ENCODE peak calls at places on chromosome 6, in seven cellular contexts. One of them, this sample, is unnamed.

GRCh38 chr6:22062807-22063408 is 233.9 kb downstream of the PRL start:
- DNase-seq in uterus: no peak
- DNase-seq in spleen: peak; percentile 74
- DNase-seq in A549: no peak
- DNase-seq in IMR-90: no peak
- DNase-seq in right lobe of liver: no peak
- DNase-seq in ovary: no peak
- DNase-seq in this sample: no peak

GRCh38 chr6:10386756-10387654 is 27.9 kb downstream of the TFAP2A start:
- DNase-seq in right lobe of liver: no peak
- DNase-seq in IMR-90: no peak
- DNase-seq in ovary: no peak
- DNase-seq in spleen: no peak
- DNase-seq in A549: no peak
- DNase-seq in uterus: no peak
- DNase-seq in this sample: no peak

GRCh38 chr6:30691208-30691872 is 556 bp upstream of the NRM start:
- DNase-seq in ovary: no peak
- DNase-seq in A549: no peak
- DNase-seq in spleen: no peak
- DNase-seq in IMR-90: no peak
- DNase-seq in uterus: no peak
- DNase-seq in right lobe of liver: no peak
- DNase-seq in this sample: no peak

GRCh38 chr6:36227379-36228344 is 31.1 kb downstream of the BRPF3 start:
- DNase-seq in spleen: no peak
- DNase-seq in A549: no peak
- DNase-seq in ovary: no peak
- DNase-seq in right lobe of liver: no peak
- DNase-seq in uterus: no peak
- DNase-seq in IMR-90: no peak
- DNase-seq in this sample: no peak

GRCh38 chr6:137430954-137431353 is 63.2 kb downstream of the OLIG3 start:
- DNase-seq in uterus: no peak
- DNase-seq in ovary: no peak
- DNase-seq in spleen: no peak
- DNase-seq in A549: no peak
- DNase-seq in right lobe of liver: no peak
- DNase-seq in IMR-90: no peak
- DNase-seq in this sample: no peak

GRCh38 chr6:2666906-2667575 is 83.7 kb downstream of the MYLK4 start:
- DNase-seq in uterus: no peak
- DNase-seq in right lobe of liver: no peak
- DNase-seq in ovary: no peak
- DNase-seq in spleen: no peak
- DNase-seq in A549: no peak
- DNase-seq in IMR-90: no peak
- DNase-seq in this sample: no peak

GRCh38 chr6:18155273-18155863 is at the start of gene KDM1B:
- DNase-seq in right lobe of liver: no peak
- DNase-seq in uterus: peak; percentile 99
- DNase-seq in A549: peak; percentile 89
- DNase-seq in IMR-90: peak; percentile 98
- DNase-seq in ovary: peak; percentile 98
- DNase-seq in spleen: peak; percentile 100
- DNase-seq in this sample: no peak

GRCh38 chr6:161246725-161247124 is 27.1 kb downstream of the AGPAT4 start:
- DNase-seq in ovary: no peak
- DNase-seq in spleen: no peak
- DNase-seq in uterus: no peak
- DNase-seq in IMR-90: peak; percentile 87
- DNase-seq in right lobe of liver: no peak
- DNase-seq in A549: no peak
- DNase-seq in this sample: peak; percentile 31

GRCh38 chr6:105667061-105667460 is 264.2 kb upstream of the PREP start:
- DNase-seq in IMR-90: no peak
- DNase-seq in ovary: no peak
- DNase-seq in spleen: no peak
- DNase-seq in A549: no peak
- DNase-seq in right lobe of liver: no peak
- DNase-seq in uterus: no peak
- DNase-seq in this sample: no peak

GRCh38 chr6:89024456-89024855 is 56.1 kb upstream of the PNRC1 start:
- DNase-seq in ovary: no peak
- DNase-seq in IMR-90: no peak
- DNase-seq in spleen: no peak
- DNase-seq in uterus: no peak
- DNase-seq in A549: no peak
- DNase-seq in right lobe of liver: no peak
- DNase-seq in this sample: no peak

GRCh38 chr6:12026120-12026519 is 14.0 kb downstream of the HIVEP1 start:
- DNase-seq in spleen: no peak
- DNase-seq in IMR-90: no peak
- DNase-seq in A549: no peak
- DNase-seq in right lobe of liver: no peak
- DNase-seq in uterus: no peak
- DNase-seq in ovary: no peak
- DNase-seq in this sample: no peak
- H3K27ac ChIP-seq in spleen: no peak overlapping the region
- H3K27ac ChIP-seq in IMR-90: no peak overlapping the region
- H3K27ac ChIP-seq in A549: no peak overlapping the region
- H3K27ac ChIP-seq in right lobe of liver: no peak overlapping the region
- H3K27ac ChIP-seq in uterus: no peak overlapping the region
- H3K27ac ChIP-seq in ovary: no peak overlapping the region
- H3K27ac ChIP-seq in this sample: no peak overlapping the region

GRCh38 chr6:155325700-155326516 is 11.6 kb upstream of the TFB1M start:
- DNase-seq in ovary: no peak
- DNase-seq in uterus: no peak
- DNase-seq in right lobe of liver: no peak
- DNase-seq in A549: no peak
- DNase-seq in IMR-90: no peak
- DNase-seq in spleen: no peak
- DNase-seq in this sample: no peak
- TF ChIP-seq POLR2A in ovary: no peak
- TF ChIP-seq POLR2A in uterus: no peak
- TF ChIP-seq POLR2A in right lobe of liver: no peak
- TF ChIP-seq POLR2A in A549: no peak
- TF ChIP-seq POLR2A in IMR-90: no peak
- TF ChIP-seq POLR2A in spleen: no peak
- TF ChIP-seq POLR2A in this sample: no peak

GRCh38 chr6:55798571-55798970 is 76.8 kb downstream of the BMP5 start:
- DNase-seq in A549: no peak
- DNase-seq in IMR-90: no peak
- DNase-seq in uterus: no peak
- DNase-seq in right lobe of liver: no peak
- DNase-seq in spleen: no peak
- DNase-seq in ovary: no peak
- DNase-seq in this sample: no peak

DNA sequence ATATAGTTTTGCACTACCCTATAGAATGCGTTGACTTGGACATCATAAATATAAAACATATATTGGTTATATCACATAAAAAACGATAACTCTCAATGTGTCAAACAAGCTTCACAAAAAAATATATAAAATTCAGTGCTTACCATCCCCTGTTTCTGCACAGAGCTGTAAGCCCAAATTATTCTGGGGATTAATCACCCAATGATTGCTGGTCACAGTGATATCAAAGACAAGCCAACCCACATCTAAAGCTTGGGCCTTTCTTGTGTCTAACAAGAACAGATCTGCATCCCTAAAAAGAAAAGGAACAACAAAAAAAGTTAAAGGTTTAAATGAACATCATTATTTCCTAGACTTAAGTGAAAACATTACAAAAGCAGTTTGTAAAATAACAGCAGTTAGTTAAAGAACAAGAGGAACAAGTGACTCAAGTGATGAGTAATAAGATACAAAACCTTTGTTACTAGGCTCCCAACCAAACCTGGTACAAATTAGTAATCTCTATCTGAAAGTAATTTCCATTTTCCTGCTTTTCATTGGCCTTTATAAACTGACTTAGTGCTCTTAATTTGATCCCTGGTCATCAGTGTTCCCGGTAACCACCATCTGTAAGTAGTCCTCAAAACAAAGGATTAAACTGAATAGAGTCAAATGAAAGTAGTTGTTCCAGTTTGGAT is 81.1 kb downstream of the BMP5 start:
- DNase-seq in uterus: no peak
- DNase-seq in A549: no peak
- DNase-seq in spleen: no peak
- DNase-seq in IMR-90: peak; percentile 70
- DNase-seq in ovary: no peak
- DNase-seq in right lobe of liver: no peak
- DNase-seq in this sample: no peak
- H3K27ac ChIP-seq in uterus: no peak overlapping the region
- H3K27ac ChIP-seq in A549: no peak overlapping the region
- H3K27ac ChIP-seq in spleen: no peak overlapping the region
- H3K27ac ChIP-seq in IMR-90: no peak overlapping the region
- H3K27ac ChIP-seq in ovary: no peak overlapping the region
- H3K27ac ChIP-seq in right lobe of liver: no peak overlapping the region
- H3K27ac ChIP-seq in this sample: no peak overlapping the region

GRCh38 chr6:72182337-72183246 is 296.2 kb downstream of the RIMS1 start:
- DNase-seq in ovary: no peak
- DNase-seq in uterus: no peak
- DNase-seq in right lobe of liver: peak; percentile 75
- DNase-seq in spleen: no peak
- DNase-seq in IMR-90: peak; percentile 24
- DNase-seq in A549: peak; percentile 2
- DNase-seq in this sample: no peak
- TF ChIP-seq POLR2A in ovary: no peak
- TF ChIP-seq POLR2A in uterus: no peak
- TF ChIP-seq POLR2A in right lobe of liver: no peak
- TF ChIP-seq POLR2A in spleen: no peak
- TF ChIP-seq POLR2A in IMR-90: no peak
- TF ChIP-seq POLR2A in A549: no peak
- TF ChIP-seq POLR2A in this sample: no peak

GRCh38 chr6:52545050-52545843 is 31.6 kb downstream of the TRAM2 start:
- DNase-seq in A549: no peak
- DNase-seq in IMR-90: peak; percentile 44
- DNase-seq in ovary: no peak
- DNase-seq in spleen: no peak
- DNase-seq in right lobe of liver: no peak
- DNase-seq in uterus: no peak
- DNase-seq in this sample: no peak
- H3K27ac ChIP-seq in A549: peak overlapping the region; percentile 80
- H3K27ac ChIP-seq in IMR-90: peak overlapping the region; percentile 79
- H3K27ac ChIP-seq in ovary: peak overlapping the region; percentile 64
- H3K27ac ChIP-seq in spleen: no peak overlapping the region
- H3K27ac ChIP-seq in right lobe of liver: peak overlapping the region; percentile 47
- H3K27ac ChIP-seq in uterus: peak overlapping the region; percentile 56
- H3K27ac ChIP-seq in this sample: no peak overlapping the region

GRCh38 chr6:42782689-42783176 is 881 bp downstream of the BICRAL start:
- DNase-seq in IMR-90: peak; percentile 90
- DNase-seq in ovary: peak; percentile 73
- DNase-seq in uterus: peak; percentile 81
- DNase-seq in spleen: peak; percentile 92
- DNase-seq in right lobe of liver: peak; percentile 73
- DNase-seq in A549: peak; percentile 69
- DNase-seq in this sample: no peak
- TF ChIP-seq POLR2A in IMR-90: peak; percentile 79
- TF ChIP-seq POLR2A in ovary: peak; percentile 66
- TF ChIP-seq POLR2A in uterus: peak; percentile 79
- TF ChIP-seq POLR2A in spleen: no peak
- TF ChIP-seq POLR2A in right lobe of liver: peak; percentile 85
- TF ChIP-seq POLR2A in A549: peak; percentile 22
- TF ChIP-seq POLR2A in this sample: no peak

DNA sequence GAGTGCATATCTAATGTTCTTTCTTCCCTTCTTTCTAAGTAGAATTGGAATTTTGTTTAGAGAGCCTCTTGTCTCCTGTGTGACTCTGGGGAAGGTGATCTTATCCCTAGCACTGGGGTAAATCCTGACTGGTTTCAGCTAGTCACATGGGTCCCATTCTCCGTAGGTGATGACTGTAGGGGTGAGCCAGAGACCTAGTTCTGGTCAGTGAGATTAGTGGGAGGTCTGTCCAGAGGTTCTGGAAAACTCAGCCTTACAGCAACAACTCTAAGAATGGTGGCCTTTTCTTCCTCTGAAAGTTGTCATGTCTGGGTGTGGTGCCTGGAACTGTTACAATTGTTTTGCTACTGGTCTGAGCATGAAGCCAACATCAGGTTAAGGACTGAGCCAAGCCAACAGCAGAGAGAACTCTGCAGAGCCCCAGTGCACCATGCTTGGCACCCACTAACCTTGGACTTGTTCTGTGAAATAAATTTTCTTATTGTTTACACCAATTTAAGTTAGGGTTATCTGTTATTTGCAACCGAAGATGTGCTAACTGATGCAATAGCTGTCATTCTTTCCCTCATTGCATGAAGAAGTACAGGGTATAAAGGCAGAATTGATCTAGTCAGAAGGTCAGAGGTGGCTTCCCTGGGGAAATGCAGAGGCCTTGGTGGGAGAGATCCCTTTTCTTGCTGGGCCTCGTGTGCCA is 56.8 kb upstream of the TULP4 start:
- DNase-seq in IMR-90: no peak
- DNase-seq in right lobe of liver: no peak
- DNase-seq in uterus: no peak
- DNase-seq in ovary: no peak
- DNase-seq in A549: no peak
- DNase-seq in spleen: no peak
- DNase-seq in this sample: no peak
- H3K27ac ChIP-seq in IMR-90: no peak overlapping the region
- H3K27ac ChIP-seq in right lobe of liver: no peak overlapping the region
- H3K27ac ChIP-seq in uterus: no peak overlapping the region
- H3K27ac ChIP-seq in ovary: no peak overlapping the region
- H3K27ac ChIP-seq in A549: no peak overlapping the region
- H3K27ac ChIP-seq in spleen: no peak overlapping the region
- H3K27ac ChIP-seq in this sample: no peak overlapping the region

DNA sequence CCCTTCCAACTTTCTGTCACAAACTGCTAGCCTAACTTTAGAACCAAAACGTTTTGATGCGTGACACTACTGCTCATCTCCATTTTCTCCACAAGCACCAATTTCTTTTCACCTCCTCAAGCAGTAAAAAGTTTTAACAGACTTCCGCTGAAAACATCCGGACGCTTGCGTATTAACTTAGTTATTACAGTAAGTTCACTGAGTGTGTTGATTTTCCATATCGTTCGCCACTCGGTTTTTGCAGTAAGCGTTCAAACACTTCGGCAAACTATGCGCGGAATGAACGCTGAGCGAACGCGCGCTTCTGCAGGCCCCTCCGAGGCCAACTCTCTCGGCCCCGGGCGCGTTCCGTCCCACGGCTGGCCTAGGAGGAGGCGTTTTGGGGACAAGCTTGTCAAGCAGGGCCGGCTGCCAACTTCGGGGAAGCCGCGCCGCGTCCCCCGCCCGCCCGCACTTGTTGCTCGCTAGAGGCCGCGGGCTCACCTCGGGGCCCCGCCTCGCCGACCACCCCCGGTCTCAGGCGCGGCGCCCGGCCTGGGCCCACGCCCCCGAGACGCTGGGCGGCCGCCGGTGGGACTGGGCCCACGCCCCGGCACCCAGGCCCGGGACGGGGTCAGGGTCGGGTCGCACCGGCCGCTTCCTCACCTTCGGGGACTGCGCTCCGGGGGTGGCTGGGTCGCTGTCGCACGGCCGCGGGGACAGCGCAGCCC is 945 bp downstream of the PHF10 start:
- DNase-seq in A549: peak; percentile 25
- DNase-seq in right lobe of liver: peak; percentile 86
- DNase-seq in IMR-90: peak; percentile 66
- DNase-seq in spleen: peak; percentile 94
- DNase-seq in ovary: peak; percentile 74
- DNase-seq in uterus: peak; percentile 71
- DNase-seq in this sample: no peak
- TF ChIP-seq POLR2A in A549: no peak
- TF ChIP-seq POLR2A in right lobe of liver: peak; percentile 37
- TF ChIP-seq POLR2A in IMR-90: peak; percentile 79
- TF ChIP-seq POLR2A in spleen: no peak
- TF ChIP-seq POLR2A in ovary: no peak
- TF ChIP-seq POLR2A in uterus: peak; percentile 32
- TF ChIP-seq POLR2A in this sample: no peak